ENCODE peak calls at places on chromosome 7, in ten cellular contexts. M is gastrocnemius medialis, C is transverse colon, J is H1, I is sigmoid colon, Y is HCT116, F is endothelial cell of umbilical vein, L is esophagus squamous epithelium, H is breast epithelium, N is testis. P is an unnamed sample.

GRCh38 chr7:100547872-100548271 is 8.9 kb downstream of the AGFG2 start:
- DNase-seq in C (no peak), L (no peak), N (peak; percentile 52), F (peak; percentile 73), M (no peak), Y (no peak), I (no peak), J (no peak), H (no peak), P (peak; percentile 45)

GRCh38 chr7:28688651-28689050 is 269.5 kb downstream of the TRIL start:
- DNase-seq in Y (no peak), F (peak; percentile 49), N (no peak), H (no peak), I (no peak), M (peak; percentile 71), L (no peak), J (no peak), C (no peak), P (no peak)

GRCh38 chr7:134371536-134371935 is 54.8 kb upstream of the SLC35B4 start:
- DNase-seq in F (no peak), L (no peak), M (no peak), H (no peak), C (no peak), Y (no peak), I (no peak), J (no peak), N (no peak), P (no peak)

GRCh38 chr7:139043823-139044812 is 8.3 kb upstream of the ZC3HAV1L start:
- DNase-seq in M (no peak), N (no peak), H (no peak), F (peak; percentile 21), I (no peak), C (peak; percentile 51), L (no peak), Y (no peak), J (no peak), P (no peak)

GRCh38 chr7:3300221-3300650 is 816 bp upstream of the SDK1 start:
- DNase-seq in H (no peak), I (peak; percentile 71), Y (no peak), J (no peak), M (no peak), L (no peak), N (no peak), C (no peak), F (no peak), P (no peak)

GRCh38 chr7:158579662-158580646 is 7.7 kb downstream of the PTPRN2 start:
- DNase-seq in I (no peak), J (no peak), L (no peak), M (no peak), Y (no peak), N (no peak), C (no peak), H (no peak), F (no peak), P (no peak)

GRCh38 chr7:149714081-149714909 is 59.1 kb downstream of the ZNF467 start:
- DNase-seq in I (peak; percentile 94), H (peak; percentile 77), N (peak; percentile 92), M (peak; percentile 67), F (peak; percentile 78), L (peak; percentile 32), C (peak; percentile 91), J (peak; percentile 65), Y (no peak), P (peak; percentile 89)

GRCh38 chr7:84200859-84201258 is 6.3 kb upstream of the SEMA3A start:
- DNase-seq in I (no peak), H (no peak), L (no peak), M (no peak), F (no peak), C (no peak), J (no peak), Y (no peak), N (no peak), P (no peak)

GRCh38 chr7:32891800-32892520 is 400 bp upstream of the KBTBD2 start:
- DNase-seq in Y (peak; percentile 84), J (peak; percentile 85), L (peak; percentile 89), H (peak; percentile 91), N (peak; percentile 96), M (peak; percentile 95), C (peak; percentile 97), F (peak; percentile 96), I (peak; percentile 98), P (peak; percentile 98)

GRCh38 chr7:32891046-32891799 is at the start of gene KBTBD2:
- DNase-seq in L (peak; percentile 49), N (peak; percentile 82), M (peak; percentile 78), Y (peak; percentile 68), F (peak; percentile 93), I (peak; percentile 92), J (no peak), C (peak; percentile 85), H (peak; percentile 56), P (peak; percentile 92)

GRCh38 chr7:32893722-32894121 is 2.2 kb upstream of the KBTBD2 start:
- DNase-seq in I (no peak), F (no peak), H (no peak), M (no peak), C (no peak), L (no peak), J (no peak), Y (no peak), N (no peak), P (no peak)

GRCh38 chr7:32893225-32893560 is 1.6 kb upstream of the KBTBD2 start:
- DNase-seq in L (no peak), M (no peak), J (no peak), I (no peak), C (no peak), Y (no peak), H (no peak), F (no peak), N (no peak), P (no peak)

DNA sequence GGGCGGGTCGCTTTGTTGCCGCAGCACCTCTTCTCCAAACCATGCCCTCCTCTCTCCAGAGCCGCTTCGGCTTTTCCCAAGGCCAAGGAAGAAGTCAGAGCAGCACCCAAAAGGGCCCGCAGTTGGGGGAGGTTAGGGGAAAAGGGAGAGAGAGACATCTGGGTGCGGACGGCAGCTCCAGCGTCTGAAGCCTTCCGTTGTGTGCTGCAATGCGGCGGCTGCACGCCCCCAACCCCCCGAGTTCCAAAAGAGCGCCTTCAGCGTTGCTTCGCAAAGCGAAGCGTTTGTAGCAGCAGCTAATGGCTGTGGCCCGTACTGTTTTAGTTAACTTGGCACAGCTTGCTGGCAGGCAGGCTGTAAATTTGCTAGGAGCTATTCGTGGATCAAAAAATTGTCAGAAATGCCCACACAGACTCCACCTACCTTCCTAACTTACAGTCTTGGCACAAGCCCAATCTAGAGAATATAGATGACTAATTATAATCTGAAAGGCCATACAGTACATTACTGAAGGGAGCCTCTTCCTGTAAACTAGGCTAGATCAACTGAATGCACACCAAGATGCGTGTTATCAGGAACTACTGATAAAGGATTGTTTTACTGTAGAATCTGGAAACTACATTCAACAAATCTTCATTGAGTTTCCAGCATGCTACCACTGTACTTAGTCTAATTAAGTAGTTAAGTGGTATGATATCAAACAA is 1.1 kb upstream of the KBTBD2 start:
- DNase-seq in L (no peak), N (peak; percentile 49), J (no peak), Y (peak; percentile 4), C (peak; percentile 49), I (peak; percentile 76), F (peak; percentile 91), H (peak; percentile 25), M (no peak), P (peak; percentile 59)
- TF ChIP-seq POLR2A in L (no peak), N (no peak), J (peak; percentile 77), Y (peak; percentile 34), C (no peak), I (no peak), F (peak; percentile 18), H (no peak), M (no peak), P (no peak)

GRCh38 chr7:142362349-142362748 is 104.5 kb upstream of the PRSS58 start:
- DNase-seq in Y (no peak), H (no peak), C (no peak), M (no peak), N (no peak), L (no peak), J (no peak), F (no peak), I (no peak), P (no peak)
- H3K4me1 ChIP-seq in Y (peaks cover 2% of the 10 kb centered on the region), H (no peaks in the 10 kb centered on the region), C (no peaks in the 10 kb centered on the region), M (peaks cover 16% of the 10 kb centered on the region), N (no peaks in the 10 kb centered on the region), L (peaks cover 6% of the 10 kb centered on the region), J (peaks cover 15% of the 10 kb centered on the region), F (no peaks in the 10 kb centered on the region), I (no peaks in the 10 kb centered on the region), P (no peaks in the 10 kb centered on the region)

GRCh38 chr7:37320140-37320839 is 128.4 kb downstream of the ELMO1 start:
- DNase-seq in C (no peak), F (peak; percentile 56), M (no peak), Y (no peak), J (no peak), I (no peak), H (no peak), L (no peak), N (no peak), P (no peak)
- H3K36me3 ChIP-seq in C (no peaks in the 10 kb centered on the region), F (no peaks in the 10 kb centered on the region), M (no peaks in the 10 kb centered on the region), Y (no peaks in the 10 kb centered on the region), J (no peaks in the 10 kb centered on the region), I (no peaks in the 10 kb centered on the region), H (no peaks in the 10 kb centered on the region), L (no peaks in the 10 kb centered on the region), N (no peaks in the 10 kb centered on the region), P (no peaks in the 10 kb centered on the region)

GRCh38 chr7:47255441-47255840 is 326.5 kb downstream of the TNS3 start:
- DNase-seq in Y (no peak), H (no peak), C (no peak), I (no peak), J (no peak), L (no peak), F (no peak), N (no peak), M (no peak), P (no peak)

GRCh38 chr7:47252706-47253105 is 329.2 kb downstream of the TNS3 start:
- DNase-seq in C (no peak), J (no peak), M (no peak), Y (no peak), I (no peak), L (no peak), N (no peak), H (no peak), F (no peak), P (no peak)

GRCh38 chr7:47255007-47255406 is 326.9 kb downstream of the TNS3 start:
- DNase-seq in Y (no peak), L (no peak), C (no peak), F (no peak), M (no peak), H (no peak), J (no peak), N (no peak), I (no peak), P (no peak)

GRCh38 chr7:47254081-47255006 is 327.6 kb downstream of the TNS3 start:
- DNase-seq in N (peak; percentile 88), Y (no peak), M (peak; percentile 85), L (no peak), H (peak; percentile 63), J (peak; percentile 54), I (peak; percentile 91), C (peak; percentile 82), F (peak; percentile 55), P (peak; percentile 87)

DNA sequence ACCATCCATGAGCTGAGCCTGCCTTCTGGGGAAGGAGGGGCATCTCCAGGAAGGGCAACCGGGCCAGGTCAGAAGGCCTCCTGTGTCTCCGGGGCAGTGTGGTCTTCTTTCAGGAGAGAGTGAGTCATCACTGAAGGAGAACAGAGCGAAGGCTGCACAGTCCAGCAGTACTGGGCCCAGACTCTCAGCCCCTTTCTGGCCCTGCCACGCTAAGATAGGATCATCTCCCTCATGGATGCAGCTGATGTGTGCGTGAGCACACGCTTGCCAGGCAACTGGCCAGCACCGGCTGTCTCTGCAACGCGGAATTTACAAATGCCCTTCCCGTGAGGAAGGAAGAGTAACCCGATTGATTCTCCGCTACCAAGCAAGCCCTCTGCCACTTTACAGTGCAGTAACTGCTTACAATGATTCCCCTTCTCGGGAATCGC is 328.2 kb downstream of the TNS3 start:
- DNase-seq in F (peak; percentile 70), H (no peak), C (peak; percentile 28), M (peak; percentile 66), N (peak; percentile 49), J (no peak), I (peak; percentile 78), L (no peak), Y (peak; percentile 21), P (no peak)
- TF ChIP-seq POLR2A in F (no peak), H (no peak), C (no peak), M (peak; percentile 10), N (no peak), J (no peak), I (no peak), L (no peak), Y (no peak), P (no peak)

P was measured in right lobe of liver.